ENCODE peak calls at places on chromosome 19, in four cellular contexts. G is GM12878, U is K562, N is HepG2. Y is an unnamed sample.

GRCh38 chr19:29840066-29840950 is 28.5 kb downstream of the CCNE1 start:
- DNase-seq in G (no peak), U (no peak), N (no peak), Y (no peak)

GRCh38 chr19:13978306-13978705 is 26.0 kb downstream of the DCAF15 start:
- DNase-seq in G (no peak), U (peak; percentile 39), N (no peak), Y (peak; percentile 99)

GRCh38 chr19:2575734-2576481 is 100.0 kb downstream of the GADD45B start:
- DNase-seq in G (no peak), U (no peak), N (peak; percentile 79), Y (no peak)

GRCh38 chr19:5470264-5470671 is 15.1 kb downstream of the ZNRF4 start:
- DNase-seq in G (no peak), U (no peak), N (peak; percentile 88), Y (no peak)

GRCh38 chr19:47097396-47098217 is 16.0 kb downstream of the ZC3H4 start:
- DNase-seq in G (no peak), U (no peak), N (no peak), Y (no peak)

GRCh38 chr19:46559203-46559602 is 41.9 kb upstream of the CALM3 start:
- DNase-seq in G (no peak), U (no peak), N (no peak), Y (no peak)

GRCh38 chr19:1473424-1473851 is 5.6 kb downstream of the C19orf25 start:
- DNase-seq in G (no peak), U (no peak), N (no peak), Y (peak; percentile 15)

GRCh38 chr19:31211088-31211487 is 138.1 kb downstream of the TSHZ3 start:
- DNase-seq in G (no peak), U (no peak), N (no peak), Y (no peak)

GRCh38 chr19:15456871-15457700 is 7.3 kb downstream of the RASAL3 start:
- DNase-seq in G (no peak), U (peak; percentile 39), N (no peak), Y (peak; percentile 97)

GRCh38 chr19:21109116-21109515 is 27.1 kb downstream of the ZNF714 start:
- DNase-seq in G (no peak), U (no peak), N (no peak), Y (no peak)

GRCh38 chr19:28213476-28214082 is 999.4 kb downstream of the UQCRFS1 start:
- DNase-seq in G (no peak), U (peak; percentile 23), N (no peak), Y (no peak)

GRCh38 chr19:14265285-14266036 is 59.5 kb upstream of the ADGRL1 start:
- DNase-seq in G (no peak), U (no peak), N (no peak), Y (peak; percentile 60)

GRCh38 chr19:56189785-56190184 is 7.8 kb downstream of the ZSCAN5B start:
- DNase-seq in G (no peak), U (peak; percentile 41), N (no peak), Y (no peak)

GRCh38 chr19:3670796-3671679 is 29.2 kb downstream of the PIP5K1C start:
- DNase-seq in G (no peak), U (peak; percentile 88), N (no peak), Y (no peak)

GRCh38 chr19:3669134-3669436 is 31.2 kb downstream of the PIP5K1C start:
- DNase-seq in G (no peak), U (no peak), N (no peak), Y (no peak)

GRCh38 chr19:3668331-3669133 is 31.7 kb downstream of the PIP5K1C start:
- DNase-seq in G (no peak), U (peak; percentile 31), N (peak; percentile 21), Y (no peak)

GRCh38 chr19:3670258-3670795 is 29.9 kb downstream of the PIP5K1C start:
- DNase-seq in G (no peak), U (peak; percentile 89), N (no peak), Y (no peak)

GRCh38 chr19:3669616-3670257 is 30.5 kb downstream of the PIP5K1C start:
- DNase-seq in G (no peak), U (no peak), N (no peak), Y (no peak)
- TF ChIP-seq CBFB in G (no peak), U (no peak), N (no peak), Y (no peak)

GRCh38 chr19:49570138-49570856 is 10.1 kb downstream of the NOSIP start:
- DNase-seq in G (no peak), U (peak; percentile 93), N (peak; percentile 88), Y (peak; percentile 62)

GRCh38 chr19:49570997-49571676 is 9.2 kb downstream of the NOSIP start:
- DNase-seq in G (no peak), U (peak; percentile 64), N (peak; percentile 76), Y (no peak)

GRCh38 chr19:49565261-49565660 is 15.1 kb downstream of the NOSIP start:
- DNase-seq in G (no peak), U (no peak), N (no peak), Y (no peak)

GRCh38 chr19:49566302-49566701 is 14.1 kb downstream of the NOSIP start:
- DNase-seq in G (no peak), U (no peak), N (no peak), Y (no peak)

GRCh38 chr19:49567722-49568454 is 12.5 kb downstream of the NOSIP start:
- DNase-seq in G (no peak), U (peak; percentile 28), N (no peak), Y (no peak)
- TF ChIP-seq CBFB in G (no peak), U (no peak), N (no peak), Y (no peak)

GRCh38 chr19:48353682-48354081 is 10.1 kb downstream of the TMEM143 start:
- DNase-seq in G (no peak), U (peak; percentile 46), N (no peak), Y (no peak)

GRCh38 chr19:48348737-48349136 is 15.0 kb downstream of the TMEM143 start:
- DNase-seq in G (no peak), U (no peak), N (no peak), Y (no peak)

GRCh38 chr19:48350856-48351255 is 12.9 kb downstream of the TMEM143 start:
- DNase-seq in G (no peak), U (no peak), N (no peak), Y (no peak)

GRCh38 chr19:48354332-48354992 is 9.3 kb downstream of the TMEM143 start:
- DNase-seq in G (no peak), U (peak; percentile 62), N (peak; percentile 100), Y (no peak)

DNA sequence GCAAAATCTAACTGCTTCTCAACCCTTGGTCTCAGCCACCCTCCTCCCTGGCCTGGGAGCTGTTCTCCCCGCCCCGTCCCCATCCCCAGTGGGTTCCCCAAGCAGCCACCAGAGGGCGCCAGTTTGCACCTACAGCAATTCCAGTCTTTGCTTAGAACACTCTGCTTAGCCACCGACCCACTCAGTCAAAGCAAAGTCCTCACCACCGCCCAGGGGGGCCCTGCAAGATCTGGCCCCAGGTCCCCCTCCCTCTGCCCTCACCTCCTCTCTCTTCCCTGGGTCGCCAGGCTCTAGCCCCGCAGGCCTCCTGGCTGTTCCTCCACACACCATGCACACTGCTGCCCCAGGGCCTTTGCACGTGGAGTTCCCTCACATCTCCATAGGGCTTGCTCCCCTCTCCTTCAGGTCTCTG is 12.4 kb downstream of the TMEM143 start:
- DNase-seq in G (no peak), U (peak; percentile 88), N (peak; percentile 63), Y (peak; percentile 90)
- TF ChIP-seq CBFB in G (no peak), U (no peak), N (no peak), Y (no peak)

GRCh38 chr19:51530616-51531015 is 854 bp downstream of the SIGLEC6 start:
- DNase-seq in G (no peak), U (no peak), N (no peak), Y (no peak)

GRCh38 chr19:51531349-51532315 is at the start of gene SIGLEC6:
- DNase-seq in G (peak; percentile 25), U (peak; percentile 78), N (no peak), Y (peak; percentile 48)

GRCh38 chr19:51524661-51525264 is 6.7 kb downstream of the SIGLEC6 start:
- DNase-seq in G (no peak), U (peak; percentile 59), N (no peak), Y (no peak)

GRCh38 chr19:51525731-51526130 is 5.7 kb downstream of the SIGLEC6 start:
- DNase-seq in G (no peak), U (no peak), N (no peak), Y (no peak)

GRCh38 chr19:51529301-51529700 is 2.2 kb downstream of the SIGLEC6 start:
- DNase-seq in G (no peak), U (no peak), N (no peak), Y (no peak)
- TF ChIP-seq CBFB in G (no peak), U (no peak), N (no peak), Y (no peak)

DNA sequence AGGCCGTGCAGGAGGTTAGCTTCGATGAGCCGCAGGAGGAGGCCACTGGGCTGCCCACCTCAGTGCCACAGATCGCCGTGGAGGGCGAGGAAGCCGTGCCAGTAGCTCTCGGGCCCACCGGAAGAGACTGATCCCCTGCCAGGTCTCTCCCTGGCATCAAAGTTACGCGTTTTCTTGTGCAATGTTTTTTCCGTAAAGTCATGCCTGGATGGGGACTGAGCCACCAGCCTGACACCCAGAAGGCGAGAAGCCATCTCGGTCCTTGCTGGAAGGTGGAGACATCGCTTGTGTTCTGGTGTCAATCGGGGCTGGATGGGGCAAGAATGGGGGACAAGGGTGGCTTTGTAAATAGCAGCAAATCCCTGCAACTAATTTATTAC is 3.4 kb upstream of the PIK3R2 start:
- DNase-seq in G (no peak), U (no peak), N (no peak), Y (no peak)
- TF ChIP-seq CBFB in G (no peak), U (no peak), N (no peak), Y (no peak)

Y was measured in WTC11.